ENCODE peak calls at places on chromosomes 13 and 19, in four cellular contexts. N is aorta, C is right cardiac atrium, G is breast epithelium. V is an unnamed sample.

GRCh38 chr19:44587863-44588752 is 25.3 kb upstream of the IGSF23 start:
- DNase-seq in N (no peak), C (no peak), G (no peak), V (no peak)

GRCh38 chr13:52159159-52159982 is at the start of gene NEK3:
- DNase-seq in N (peak; percentile 91), C (peak; percentile 88), G (peak; percentile 59), V (peak; percentile 74)

GRCh38 chr13:74197686-74198085 is 63.5 kb upstream of the KLF12 start:
- DNase-seq in N (no peak), C (no peak), G (no peak), V (no peak)

GRCh38 chr13:92461402-92461801 is 765.2 kb upstream of the GPC6 start:
- DNase-seq in N (no peak), C (no peak), G (no peak), V (no peak)

GRCh38 chr13:44112700-44113329 is 233.1 kb downstream of the LACC1 start:
- DNase-seq in N (no peak), C (no peak), G (no peak), V (no peak)

GRCh38 chr19:50486823-50487515 is 10.3 kb upstream of the GARIN5A start:
- DNase-seq in N (peak; percentile 74), C (peak; percentile 67), G (no peak), V (peak; percentile 66)

GRCh38 chr13:21372530-21372929 is 86.6 kb downstream of the ZDHHC20 start:
- DNase-seq in N (no peak), C (no peak), G (no peak), V (no peak)

GRCh38 chr19:4295972-4296771 is 6.0 kb downstream of the TMIGD2 start:
- DNase-seq in N (no peak), C (no peak), G (no peak), V (no peak)

GRCh38 chr13:40146586-40147240 is 491.3 kb downstream of the COG6 start:
- DNase-seq in N (no peak), C (no peak), G (no peak), V (no peak)

GRCh38 chr13:42968906-42969305 is 23.1 kb downstream of the EPSTI1 start:
- DNase-seq in N (no peak), C (no peak), G (peak; percentile 69), V (no peak)

GRCh38 chr19:18436651-18437478 is 1.1 kb downstream of the ISYNA1 start:
- DNase-seq in N (peak; percentile 92), C (peak; percentile 93), G (no peak), V (peak; percentile 83)

GRCh38 chr19:55353803-55354697 is 469 bp downstream of the COX6B2 start:
- DNase-seq in N (peak; percentile 90), C (peak; percentile 82), G (no peak), V (peak; percentile 60)

GRCh38 chr13:79459906-79460305 is 21.0 kb upstream of the NDFIP2 start:
- DNase-seq in N (no peak), C (no peak), G (no peak), V (no peak)

GRCh38 chr19:10096615-10096963 is 5.9 kb downstream of the ANGPTL6 start:
- DNase-seq in N (no peak), C (peak; percentile 82), G (no peak), V (peak; percentile 57)
- H3K27ac ChIP-seq in N (no peak overlapping the region), C (no peak overlapping the region), G (peak overlapping the region; percentile 36), V (peak overlapping the region; percentile 41)

GRCh38 chr19:34995551-34995950 is 4.6 kb upstream of the GRAMD1A start:
- DNase-seq in N (no peak), C (no peak), G (no peak), V (no peak)

GRCh38 chr19:34991542-34992333 is 8.4 kb upstream of the GRAMD1A start:
- DNase-seq in N (peak; percentile 8), C (no peak), G (no peak), V (no peak)

GRCh38 chr19:34996978-34997640 is 3.0 kb upstream of the GRAMD1A start:
- DNase-seq in N (peak; percentile 61), C (no peak), G (no peak), V (no peak)

GRCh38 chr19:34994643-34995471 is 5.3 kb upstream of the GRAMD1A start:
- DNase-seq in N (peak; percentile 76), C (peak; percentile 82), G (peak; percentile 82), V (peak; percentile 56)

GRCh38 chr19:34994286-34994642 is 5.9 kb upstream of the GRAMD1A start:
- DNase-seq in N (peak; percentile 68), C (no peak), G (no peak), V (no peak)
- H3K27ac ChIP-seq in N (no peak overlapping the region), C (peak overlapping the region; percentile 28), G (peak overlapping the region; percentile 48), V (peak overlapping the region; percentile 81)

DNA sequence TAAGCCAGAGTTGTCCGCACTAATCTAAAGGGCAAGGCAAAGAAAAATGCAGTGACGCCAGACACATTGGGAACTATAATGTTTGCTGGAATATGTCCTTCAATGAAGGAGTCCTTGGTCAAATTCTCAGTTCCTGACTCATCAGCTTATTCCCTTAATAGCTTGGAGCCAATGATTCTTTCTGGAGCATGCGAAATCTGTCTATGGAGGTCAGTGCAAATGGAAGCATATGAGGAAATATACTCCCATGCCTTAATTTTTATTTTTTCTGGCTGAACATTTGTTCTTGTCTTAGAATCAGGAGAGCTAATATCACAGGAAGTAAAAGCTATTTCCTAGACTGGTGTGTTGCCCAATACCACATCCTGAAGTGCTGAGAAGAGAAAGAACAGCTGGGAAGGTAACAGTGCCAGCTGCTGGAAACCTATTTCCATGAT is 289.8 kb upstream of the SPRY2 start:
- DNase-seq in N (no peak), C (no peak), G (no peak), V (no peak)
- H3K27ac ChIP-seq in N (no peak overlapping the region), C (no peak overlapping the region), G (no peak overlapping the region), V (no peak overlapping the region)

DNA sequence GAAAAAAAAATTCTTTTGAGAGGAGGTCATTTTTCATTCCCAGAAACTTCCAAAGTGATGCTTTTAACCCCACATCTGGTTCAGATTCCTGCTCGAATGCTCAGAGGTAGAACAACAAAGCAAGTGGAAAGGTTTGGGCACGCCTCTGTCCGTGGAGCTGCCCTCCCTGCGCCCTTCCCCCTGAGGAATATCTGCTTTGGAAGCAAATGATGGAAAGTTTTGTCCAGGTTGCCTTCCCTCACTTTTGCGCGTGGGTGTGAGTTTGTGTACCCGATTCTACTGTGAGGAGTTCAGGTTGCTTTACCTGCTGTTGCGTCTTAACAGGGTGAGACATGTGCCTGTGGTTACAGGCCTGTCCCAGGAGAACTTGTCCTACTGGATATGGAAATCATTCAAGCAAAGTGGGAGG is 110.2 kb downstream of the KLF5 start:
- DNase-seq in N (no peak), C (no peak), G (no peak), V (no peak)
- H3K27ac ChIP-seq in N (no peak overlapping the region), C (no peak overlapping the region), G (peak overlapping the region; percentile 74), V (no peak overlapping the region)

GRCh38 chr19:47371269-47371668 is 22.2 kb downstream of the DHX34 start:
- DNase-seq in N (no peak), C (no peak), G (no peak), V (no peak)

GRCh38 chr19:47375694-47376588 is 26.8 kb downstream of the DHX34 start:
- DNase-seq in N (no peak), C (no peak), G (no peak), V (no peak)

GRCh38 chr19:47374876-47375693 is 26.0 kb downstream of the DHX34 start:
- DNase-seq in N (no peak), C (no peak), G (no peak), V (no peak)

GRCh38 chr19:47372603-47373002 is 23.5 kb downstream of the DHX34 start:
- DNase-seq in N (no peak), C (no peak), G (no peak), V (no peak)

DNA sequence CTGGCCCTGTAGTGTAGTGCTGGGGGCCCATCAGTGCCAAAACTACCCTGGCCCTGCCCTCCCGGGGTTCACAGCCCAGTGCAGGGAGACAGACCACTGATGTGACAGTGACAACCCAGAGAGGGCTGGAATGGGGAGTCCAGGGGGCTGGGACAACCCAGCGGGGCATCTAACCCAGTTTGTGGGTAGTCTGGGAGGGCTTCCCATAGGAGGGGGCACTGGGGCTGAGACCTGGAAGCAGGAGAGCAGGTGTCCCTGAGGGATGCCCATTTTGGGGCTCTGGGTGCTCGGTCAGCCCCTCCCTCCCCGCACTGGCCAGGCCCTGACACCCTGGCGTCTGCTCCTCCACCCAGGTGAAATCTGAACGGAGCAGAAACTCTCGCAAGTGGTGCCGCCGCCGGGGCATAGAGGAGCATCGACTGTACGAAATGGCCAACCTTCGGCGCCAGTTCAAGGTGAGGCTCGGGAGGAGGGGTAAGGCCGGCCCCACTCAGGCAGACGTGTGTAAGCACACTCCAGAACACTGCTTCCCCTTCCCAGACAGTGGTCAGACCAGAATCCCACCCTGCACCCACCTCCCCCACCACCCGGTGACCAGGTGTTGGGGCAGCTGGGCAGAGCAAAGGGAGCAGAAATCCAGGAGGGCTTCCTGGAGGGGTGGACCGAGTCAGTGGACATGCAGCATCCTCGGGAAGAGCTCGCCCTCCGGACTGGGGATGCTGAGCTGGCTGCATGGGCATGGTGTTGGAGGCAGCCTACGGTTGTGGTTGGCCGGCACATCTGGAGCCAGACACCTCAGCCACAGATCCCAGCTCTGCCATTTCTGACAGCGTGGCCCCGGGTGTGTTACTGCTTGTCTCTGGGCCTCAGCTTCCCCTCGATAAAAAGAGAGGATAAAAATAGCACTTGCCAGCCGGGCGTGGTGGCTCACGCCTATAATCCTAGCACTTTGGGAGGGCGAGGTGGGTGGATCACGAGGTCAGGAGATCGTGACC is 24.4 kb downstream of the DHX34 start:
- DNase-seq in N (no peak), C (no peak), G (no peak), V (no peak)
- H3K27ac ChIP-seq in N (no peak overlapping the region), C (no peak overlapping the region), G (no peak overlapping the region), V (no peak overlapping the region)

DNA sequence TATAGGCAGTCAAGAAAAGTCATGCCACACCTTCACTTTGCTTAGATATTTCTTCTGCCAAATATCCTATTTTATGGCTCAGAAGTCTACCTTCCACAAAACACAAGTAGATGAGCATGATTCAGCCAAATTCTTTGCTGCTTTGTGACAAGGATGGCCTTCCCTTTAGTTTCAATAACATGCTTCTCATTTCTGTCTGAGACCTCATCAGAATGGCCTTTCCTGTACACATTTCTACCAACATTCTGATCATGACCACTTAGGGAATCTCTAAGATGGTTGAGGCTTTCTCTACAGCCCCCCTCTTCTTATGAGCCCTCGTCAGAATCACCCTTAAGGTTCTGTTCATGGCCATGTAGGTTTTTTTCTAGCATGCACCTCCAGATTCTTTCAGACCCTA is 96.2 kb downstream of the COL4A2 start:
- DNase-seq in N (no peak), C (no peak), G (no peak), V (no peak)
- H3K27ac ChIP-seq in N (peak overlapping the region; percentile 5), C (no peak overlapping the region), G (no peak overlapping the region), V (no peak overlapping the region)

DNA sequence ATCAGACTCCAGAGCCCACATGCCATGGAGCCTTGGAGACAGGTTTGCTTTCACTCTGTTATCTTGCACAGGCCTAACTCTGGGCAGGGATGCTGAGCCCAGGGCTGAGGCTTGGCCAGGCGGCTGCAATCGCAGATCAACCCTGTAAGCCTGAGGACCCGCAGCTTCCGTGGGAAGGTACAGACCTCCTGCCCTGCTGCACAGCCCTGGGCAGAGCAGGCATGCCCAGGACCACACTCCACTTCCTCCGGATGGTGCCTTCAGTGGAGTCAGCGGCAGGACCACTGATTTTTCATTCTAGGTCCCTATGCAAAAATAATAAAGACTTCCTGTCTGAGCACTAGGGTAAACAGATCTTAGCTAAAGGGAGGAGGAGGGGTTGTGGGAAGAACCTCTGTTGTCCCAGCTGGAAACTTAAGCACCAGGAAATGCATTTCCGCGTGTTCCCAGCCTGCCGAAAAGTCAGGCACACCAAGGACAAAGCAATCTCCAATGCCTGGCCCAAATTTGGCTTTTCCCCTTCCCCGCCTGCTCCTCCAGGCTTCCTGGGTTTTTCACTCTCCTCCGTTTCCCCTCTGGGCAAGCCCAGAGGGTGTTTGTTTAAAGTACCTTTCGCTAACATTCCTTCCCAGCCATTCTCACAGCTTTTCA is 87.3 kb downstream of the KCTD15 start:
- DNase-seq in N (peak; percentile 68), C (peak; percentile 73), G (peak; percentile 49), V (no peak)
- H3K27ac ChIP-seq in N (no peak overlapping the region), C (peak overlapping the region; percentile 63), G (no peak overlapping the region), V (no peak overlapping the region)